ENCODE peak calls at places on chromosomes 16 and 17, in five cellular contexts. X is epithelial cell of esophagus; F is midbrain; S is activated CD8-positive, alpha-beta T cell treated with anti-CD3 and anti-CD28 coated beads for 36 hours; A is stimulated activated CD4-positive, alpha-beta T cell treated with anti-CD3 and anti-CD28 coated beads, TNF-alpha, amount 100 ng/mL, for 48 hours. K is an unnamed sample.

GRCh38 chr17:29291163-29291752 is 2.7 kb downstream of the NUFIP2 start:
- DNase-seq in A (no peak), F (peak; percentile 88), S (peak; percentile 20), X (peak; percentile 78), K (peak; percentile 77)

GRCh38 chr17:50457621-50458020 is 11.1 kb downstream of the CHAD start:
- DNase-seq in F (no peak), X (peak; percentile 17), A (no peak), S (no peak), K (no peak)

GRCh38 chr17:7589891-7590611 is at the start of gene SOX15:
- DNase-seq in F (no peak), S (no peak), X (peak; percentile 90), A (no peak), K (no peak)

GRCh38 chr16:3971261-3971660 is 90.7 kb upstream of the CREBBP start:
- DNase-seq in X (peak; percentile 44), F (no peak), S (no peak), A (no peak), K (no peak)

GRCh38 chr17:20230924-20231323 is 221.8 kb downstream of the SPECC1 start:
- DNase-seq in A (no peak), F (no peak), X (no peak), S (no peak), K (no peak)

GRCh38 chr17:17836818-17837379 is at the start of gene SREBF1:
- DNase-seq in A (peak; percentile 33), S (peak; percentile 86), X (peak; percentile 51), F (peak; percentile 61), K (peak; percentile 75)

GRCh38 chr16:89700649-89701424 is 668 bp downstream of the SPATA2L start:
- DNase-seq in S (peak; percentile 73), X (peak; percentile 85), F (no peak), A (no peak), K (no peak)

GRCh38 chr16:10386517-10387377 is 886 bp downstream of the ATF7IP2 start:
- DNase-seq in S (no peak), A (no peak), X (peak; percentile 14), F (no peak), K (no peak)

GRCh38 chr16:19502395-19503131 is 19.3 kb downstream of the GDE1 start:
- DNase-seq in F (peak; percentile 77), X (peak; percentile 79), A (peak; percentile 52), S (peak; percentile 83), K (peak; percentile 75)

GRCh38 chr16:56247018-56247417 is 55.7 kb downstream of the GNAO1 start:
- DNase-seq in F (no peak), S (no peak), A (no peak), X (no peak), K (no peak)

GRCh38 chr17:1050246-1050995 is 53.5 kb downstream of the TIMM22 start:
- DNase-seq in X (no peak), S (no peak), A (no peak), F (no peak), K (no peak)

GRCh38 chr16:81798311-81799137 is 19.4 kb downstream of the PLCG2 start:
- DNase-seq in X (no peak), F (no peak), S (peak; percentile 74), A (no peak), K (no peak)

GRCh38 chr16:66304961-66305360 is 61.5 kb upstream of the CDH5 start:
- DNase-seq in X (no peak), A (no peak), F (no peak), S (no peak), K (no peak)

GRCh38 chr17:385195-385835 is 32.7 kb upstream of the RPH3AL start:
- DNase-seq in F (no peak), A (no peak), S (peak; percentile 12), X (peak; percentile 10), K (no peak)

GRCh38 chr16:30996324-30996999 is 11.5 kb downstream of the HSD3B7 start:
- DNase-seq in A (no peak), F (no peak), X (no peak), S (no peak), K (no peak)

GRCh38 chr16:78551487-78552085 is 452.1 kb downstream of the WWOX start:
- DNase-seq in F (no peak), X (no peak), S (no peak), A (no peak), K (no peak)

GRCh38 chr17:14301279-14301760 is 439 bp downstream of the HS3ST3B1 start:
- DNase-seq in A (no peak), X (peak; percentile 34), F (no peak), S (peak; percentile 42), K (no peak)

GRCh38 chr17:78412403-78412802 is 34.0 kb downstream of the PGS1 start:
- DNase-seq in A (no peak), X (no peak), S (peak; percentile 68), F (no peak), K (no peak)

GRCh38 chr16:4217246-4218131 is 24.4 kb downstream of the SRL start:
- DNase-seq in F (no peak), X (no peak), S (no peak), A (no peak), K (no peak)

GRCh38 chr17:66829386-66829864 is 5.5 kb upstream of the CACNG5 start:
- DNase-seq in A (no peak), F (no peak), X (peak; percentile 78), S (peak; percentile 41), K (no peak)

GRCh38 chr16:20073203-20074088 is at the start of gene GPR139:
- DNase-seq in F (no peak), X (no peak), A (no peak), S (no peak), K (no peak)